ENCODE peak calls at places on chromosome 6, in eight cellular contexts. P, Q, X, F, G, Y, E and L are unnamed samples. For H3K4me1, the result is how much of the 10 kb centered on the place peaks cover.

GRCh38 chr6:69084746-69085335 is 449.8 kb downstream of the ADGRB3 start:
- DNase-seq in P (no peak), Q (no peak), X (no peak), F (no peak), G (no peak), Y (no peak), E (no peak), L (no peak)

GRCh38 chr6:42263165-42263852 is 45.6 kb upstream of the MRPS10 start:
- DNase-seq in P (no peak), Q (no peak), X (no peak), F (no peak), G (no peak), Y (no peak), E (no peak), L (no peak)

GRCh38 chr6:104928141-104928540 is 28.8 kb upstream of the LIN28B start:
- DNase-seq in P (no peak), Q (no peak), X (no peak), F (no peak), G (peak), Y (no peak), E (no peak), L (no peak)

GRCh38 chr6:125252891-125253290 is 48.9 kb downstream of the HDDC2 start:
- DNase-seq in P (no peak), Q (no peak), X (no peak), F (no peak), G (no peak), Y (no peak), E (peak), L (no peak)

GRCh38 chr6:89475634-89476033 is 42.7 kb downstream of the ANKRD6 start:
- DNase-seq in P (no peak), Q (no peak), X (no peak), F (no peak), G (peak), Y (no peak), E (peak), L (no peak)

GRCh38 chr6:56244528-56245253 is 2.7 kb downstream of the COL21A1 start:
- DNase-seq in P (no peak), Q (no peak), X (no peak), F (no peak), G (no peak), Y (no peak), E (no peak), L (no peak)

GRCh38 chr6:36283608-36284007 is 13.7 kb downstream of the PNPLA1 start:
- DNase-seq in P (no peak), Q (no peak), X (no peak), F (no peak), G (no peak), Y (no peak), E (no peak), L (no peak)

GRCh38 chr6:37624606-37625574 is 72.8 kb downstream of the MDGA1 start:
- DNase-seq in P (peak), Q (peak), X (peak), F (peak), G (peak), Y (no peak), E (no peak), L (peak)

GRCh38 chr6:1672379-1672778 is 62.7 kb downstream of the FOXC1 start:
- DNase-seq in P (no peak), Q (no peak), X (no peak), F (no peak), G (peak), Y (no peak), E (no peak), L (no peak)

GRCh38 chr6:25012657-25013056 is 76.9 kb upstream of the RIPOR2 start:
- DNase-seq in P (no peak), Q (no peak), X (no peak), F (no peak), G (peak), Y (no peak), E (peak), L (no peak)

GRCh38 chr6:25010917-25011625 is 75.3 kb upstream of the RIPOR2 start:
- DNase-seq in P (no peak), Q (no peak), X (no peak), F (no peak), G (peak), Y (no peak), E (peak), L (no peak)

GRCh38 chr6:25014375-25014774 is 78.6 kb upstream of the RIPOR2 start:
- DNase-seq in P (no peak), Q (no peak), X (no peak), F (no peak), G (no peak), Y (no peak), E (no peak), L (no peak)

GRCh38 chr6:25014806-25015560 is 79.2 kb upstream of the RIPOR2 start:
- DNase-seq in P (no peak), Q (no peak), X (no peak), F (peak), G (peak), Y (no peak), E (peak), L (no peak)

DNA sequence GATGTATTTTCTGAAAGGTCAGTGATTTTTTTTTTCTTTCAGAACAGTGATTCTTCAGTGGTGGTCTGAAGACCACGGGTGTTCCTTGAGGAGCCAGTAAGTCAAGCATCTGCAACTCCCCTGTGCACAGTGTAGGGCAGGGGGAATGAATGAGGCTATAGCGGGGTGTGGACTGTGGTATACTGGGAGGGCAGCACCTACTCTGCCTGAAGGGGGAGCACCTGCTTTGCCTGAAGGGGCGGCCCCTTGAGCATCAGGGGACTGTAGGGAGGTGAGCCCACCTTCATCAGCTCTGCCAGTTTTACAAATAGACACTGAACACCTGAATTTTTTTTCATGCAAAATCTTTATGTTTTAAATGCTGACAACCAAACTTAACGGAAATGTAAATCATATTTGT is 77.5 kb upstream of the RIPOR2 start:
- DNase-seq in P (no peak), Q (no peak), X (no peak), F (no peak), G (no peak), Y (no peak), E (no peak), L (no peak)
- H3K4me1 ChIP-seq in P (under half), Q (half or more), X (under half), F (under half), G (under half), Y (under half), E (under half), L (under half)

GRCh38 chr6:155880905-155881304 is 425.3 kb upstream of the NOX3 start:
- DNase-seq in P (no peak), Q (no peak), X (no peak), F (no peak), G (peak), Y (peak), E (peak), L (no peak)

GRCh38 chr6:155881845-155882526 is 426.3 kb upstream of the NOX3 start:
- DNase-seq in P (no peak), Q (no peak), X (no peak), F (no peak), G (no peak), Y (no peak), E (peak), L (no peak)

GRCh38 chr6:155882527-155883333 is 427.1 kb upstream of the NOX3 start:
- DNase-seq in P (no peak), Q (no peak), X (no peak), F (no peak), G (no peak), Y (peak), E (peak), L (no peak)

GRCh38 chr6:155883334-155883731 is 427.7 kb upstream of the NOX3 start:
- DNase-seq in P (no peak), Q (no peak), X (no peak), F (no peak), G (no peak), Y (no peak), E (peak), L (no peak)

GRCh38 chr6:155883741-155884140 is 428.1 kb upstream of the NOX3 start:
- DNase-seq in P (no peak), Q (no peak), X (no peak), F (no peak), G (peak), Y (peak), E (peak), L (no peak)
- H3K4me1 ChIP-seq in P (under half), Q (under half), X (under half), F (under half), G (under half), Y (half or more), E (under half), L (under half)

DNA sequence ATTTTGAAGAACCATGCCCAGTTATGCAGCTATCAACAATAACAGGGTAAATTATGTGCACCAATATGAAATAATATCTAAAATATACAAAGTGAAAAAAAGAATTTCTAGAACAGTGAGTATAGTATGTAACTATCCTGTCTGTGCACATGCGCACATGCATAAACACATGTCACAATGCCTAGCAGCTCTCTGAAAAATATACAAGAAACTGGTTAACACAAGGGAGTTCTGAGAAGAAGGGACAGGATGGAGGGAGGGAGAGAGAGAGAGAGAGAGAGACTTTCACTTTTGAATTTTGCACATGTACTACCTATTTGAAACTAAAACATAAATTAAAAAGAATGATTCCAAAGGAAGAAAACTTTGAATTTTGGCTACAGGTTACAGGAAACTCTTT is 87.3 kb downstream of the PRDM1 start:
- DNase-seq in P (no peak), Q (no peak), X (no peak), F (no peak), G (no peak), Y (no peak), E (no peak), L (no peak)
- H3K4me1 ChIP-seq in P (under half), Q (under half), X (under half), F (under half), G (under half), Y (under half), E (under half), L (under half)

GRCh38 chr6:144350176-144350575 is 65.0 kb downstream of the UTRN start:
- DNase-seq in P (no peak), Q (no peak), X (no peak), F (no peak), G (no peak), Y (no peak), E (no peak), L (no peak)

GRCh38 chr6:144351338-144351737 is 66.2 kb downstream of the UTRN start:
- DNase-seq in P (no peak), Q (no peak), X (no peak), F (no peak), G (no peak), Y (no peak), E (no peak), L (no peak)

GRCh38 chr6:144349690-144350132 is 64.6 kb downstream of the UTRN start:
- DNase-seq in P (peak), Q (no peak), X (no peak), F (no peak), G (peak), Y (peak), E (no peak), L (no peak)

GRCh38 chr6:144352310-144352709 is 67.2 kb downstream of the UTRN start:
- DNase-seq in P (no peak), Q (no peak), X (no peak), F (no peak), G (peak), Y (no peak), E (no peak), L (no peak)

GRCh38 chr6:144351741-144352140 is 66.6 kb downstream of the UTRN start:
- DNase-seq in P (no peak), Q (no peak), X (no peak), F (no peak), G (no peak), Y (no peak), E (no peak), L (no peak)
- H3K4me1 ChIP-seq in P (half or more), Q (half or more), X (half or more), F (under half), G (under half), Y (under half), E (under half), L (under half)

DNA sequence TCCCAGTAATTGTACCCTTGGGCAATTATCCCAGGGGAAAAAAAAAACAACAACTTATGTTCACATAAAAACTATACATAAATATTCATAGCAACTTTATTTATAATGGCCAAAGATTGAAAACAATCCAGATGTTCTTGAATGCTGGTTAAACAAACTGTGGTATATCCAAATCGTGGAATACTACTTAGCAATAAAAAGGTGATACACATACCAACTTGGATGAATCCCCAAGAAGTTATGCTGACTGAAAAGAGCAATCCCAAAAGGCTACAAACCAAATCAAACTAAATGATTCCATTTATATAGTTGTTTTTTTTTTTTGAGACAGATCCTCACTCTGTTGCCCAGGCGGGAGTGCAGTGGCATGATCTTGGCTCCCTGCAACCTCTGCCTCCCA is 129.7 kb downstream of the QRSL1 start:
- DNase-seq in P (no peak), Q (no peak), X (no peak), F (no peak), G (no peak), Y (no peak), E (no peak), L (no peak)
- H3K4me1 ChIP-seq in P (under half), Q (under half), X (under half), F (under half), G (under half), Y (under half), E (under half), L (under half)

GRCh38 chr6:33204165-33204414 is 365 bp upstream of the HSD17B8 start:
- DNase-seq in P (no peak), Q (no peak), X (no peak), F (no peak), G (no peak), Y (no peak), E (no peak), L (no peak)

GRCh38 chr6:33204415-33205171 is at the start of gene HSD17B8:
- DNase-seq in P (peak), Q (peak), X (peak), F (peak), G (peak), Y (peak), E (peak), L (peak)

GRCh38 chr6:33202799-33203198 is 1.7 kb upstream of the HSD17B8 start:
- DNase-seq in P (no peak), Q (no peak), X (no peak), F (no peak), G (no peak), Y (no peak), E (no peak), L (no peak)

GRCh38 chr6:33201935-33202334 is 1.3 kb downstream of the SLC39A7 start:
- DNase-seq in P (no peak), Q (no peak), X (no peak), F (no peak), G (no peak), Y (no peak), E (no peak), L (no peak)

DNA sequence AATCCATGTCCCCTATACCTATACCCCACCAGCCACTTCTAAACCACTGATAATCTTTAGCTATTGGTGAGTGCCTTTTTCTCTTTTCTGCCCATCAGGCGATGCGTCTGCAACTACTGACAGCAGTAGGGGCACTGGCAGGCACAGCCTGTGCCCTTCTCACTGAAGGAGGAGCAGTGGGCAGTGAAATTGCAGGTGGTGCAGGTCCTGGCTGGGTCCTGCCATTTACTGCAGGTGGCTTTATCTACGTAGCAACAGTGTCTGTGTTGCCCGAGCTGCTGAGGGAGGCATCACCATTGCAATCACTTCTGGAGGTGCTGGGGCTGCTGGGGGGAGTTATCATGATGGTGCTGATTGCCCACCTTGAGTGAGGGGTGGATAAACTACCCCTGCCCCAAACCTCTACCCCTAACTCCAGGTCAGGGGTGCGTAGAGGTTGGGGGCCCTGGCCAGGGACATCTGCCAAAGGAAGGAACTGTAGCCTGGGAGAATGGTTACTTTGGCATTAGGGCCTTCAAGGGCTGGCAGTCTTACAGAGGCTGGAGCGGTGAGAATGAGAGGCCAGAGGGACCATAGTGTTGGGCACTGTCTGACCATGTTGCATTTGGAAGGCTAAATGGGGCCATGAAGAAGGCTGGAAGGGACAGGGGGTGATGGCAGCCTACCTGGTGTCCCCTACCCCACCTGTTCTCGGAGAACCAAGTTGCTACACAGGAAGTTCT is 851 bp upstream of the HSD17B8 start:
- DNase-seq in P (no peak), Q (peak), X (no peak), F (no peak), G (no peak), Y (no peak), E (peak), L (no peak)
- H3K4me1 ChIP-seq in P (under half), Q (half or more), X (half or more), F (half or more), G (under half), Y (half or more), E (half or more), L (under half)